ENCODE peak calls at places on chromosomes 5 and 9, in four cellular contexts. One of them, this sample, is unnamed.

GRCh38 chr9:78130004-78130403 is 98.4 kb upstream of the GNAQ start:
- DNase-seq in renal cortical epithelial cell: peak
- DNase-seq in HCT116: peak
- DNase-seq in H7: peak
- DNase-seq in this sample: no peak

GRCh38 chr5:91541696-91542095 is 158.6 kb upstream of the ARRDC3 start:
- DNase-seq in H7: no peak
- DNase-seq in renal cortical epithelial cell: peak
- DNase-seq in HCT116: peak
- DNase-seq in this sample: no peak

GRCh38 chr5:81924467-81924866 is 47.4 kb upstream of the ATG10 start:
- DNase-seq in HCT116: no peak
- DNase-seq in H7: no peak
- DNase-seq in renal cortical epithelial cell: no peak
- DNase-seq in this sample: no peak

GRCh38 chr5:98016771-98017170 is 756.7 kb upstream of the RGMB start:
- DNase-seq in renal cortical epithelial cell: no peak
- DNase-seq in HCT116: no peak
- DNase-seq in H7: no peak
- DNase-seq in this sample: no peak

GRCh38 chr5:131693894-131694293 is 58.9 kb upstream of the RAPGEF6 start:
- DNase-seq in renal cortical epithelial cell: no peak
- DNase-seq in H7: no peak
- DNase-seq in HCT116: no peak
- DNase-seq in this sample: no peak

GRCh38 chr5:43638556-43638955 is 35.6 kb downstream of the NNT start:
- DNase-seq in HCT116: no peak
- DNase-seq in H7: no peak
- DNase-seq in renal cortical epithelial cell: peak
- DNase-seq in this sample: no peak

GRCh38 chr9:87445646-87446045 is 52.0 kb upstream of the DAPK1 start:
- DNase-seq in renal cortical epithelial cell: peak
- DNase-seq in H7: peak
- DNase-seq in HCT116: peak
- DNase-seq in this sample: peak

GRCh38 chr5:54757541-54757940 is 227.9 kb downstream of the ESM1 start:
- DNase-seq in renal cortical epithelial cell: no peak
- DNase-seq in H7: no peak
- DNase-seq in HCT116: no peak
- DNase-seq in this sample: no peak

GRCh38 chr5:76303917-76304316 is 99.2 kb upstream of the IQGAP2 start:
- DNase-seq in renal cortical epithelial cell: peak
- DNase-seq in H7: no peak
- DNase-seq in HCT116: no peak
- DNase-seq in this sample: no peak

GRCh38 chr9:426976-427375 is 212.3 kb downstream of the DOCK8 start:
- DNase-seq in HCT116: no peak
- DNase-seq in H7: no peak
- DNase-seq in renal cortical epithelial cell: peak
- DNase-seq in this sample: no peak

GRCh38 chr5:54760182-54760935 is 225.0 kb downstream of the ESM1 start:
- DNase-seq in renal cortical epithelial cell: peak
- DNase-seq in H7: no peak
- DNase-seq in HCT116: no peak
- DNase-seq in this sample: no peak

GRCh38 chr5:159990506-159990905 is 18.4 kb upstream of the TTC1 start:
- DNase-seq in renal cortical epithelial cell: peak
- DNase-seq in H7: no peak
- DNase-seq in HCT116: no peak
- DNase-seq in this sample: no peak

GRCh38 chr5:113043491-113043931 is 66.9 kb downstream of the DCP2 start:
- DNase-seq in renal cortical epithelial cell: no peak
- DNase-seq in H7: peak
- DNase-seq in HCT116: no peak
- DNase-seq in this sample: no peak

GRCh38 chr5:14189680-14190079 is 46.5 kb downstream of the TRIO start:
- DNase-seq in H7: no peak
- DNase-seq in renal cortical epithelial cell: no peak
- DNase-seq in HCT116: no peak
- DNase-seq in this sample: no peak

GRCh38 chr9:14373319-14373632 is 59.3 kb upstream of the NFIB start:
- DNase-seq in HCT116: no peak
- DNase-seq in renal cortical epithelial cell: no peak
- DNase-seq in H7: no peak
- DNase-seq in this sample: no peak

GRCh38 chr9:88738708-88739107 is 203.7 kb downstream of the NXNL2 start:
- DNase-seq in renal cortical epithelial cell: no peak
- DNase-seq in HCT116: no peak
- DNase-seq in H7: no peak
- DNase-seq in this sample: no peak

GRCh38 chr5:167730121-167730520 is 561.3 kb upstream of the WWC1 start:
- DNase-seq in renal cortical epithelial cell: peak
- DNase-seq in H7: no peak
- DNase-seq in HCT116: no peak
- DNase-seq in this sample: no peak

GRCh38 chr9:93450817-93451761 is at the start of gene FAM120A:
- DNase-seq in renal cortical epithelial cell: no peak
- DNase-seq in HCT116: peak
- DNase-seq in H7: peak
- DNase-seq in this sample: peak

GRCh38 chr9:110143969-110144545 is 63.9 kb downstream of the C9orf152 start:
- DNase-seq in HCT116: no peak
- DNase-seq in renal cortical epithelial cell: no peak
- DNase-seq in H7: no peak
- DNase-seq in this sample: no peak

GRCh38 chr5:26847041-26847736 is 191.2 kb downstream of the CDH9 start:
- DNase-seq in H7: no peak
- DNase-seq in renal cortical epithelial cell: no peak
- DNase-seq in HCT116: no peak
- DNase-seq in this sample: no peak

GRCh38 chr9:34185778-34186551 is 7.1 kb downstream of the UBAP1 start:
- DNase-seq in H7: no peak
- DNase-seq in renal cortical epithelial cell: peak
- DNase-seq in HCT116: peak
- DNase-seq in this sample: peak

GRCh38 chr9:3758816-3759576 is 233.2 kb upstream of the RFX3 start:
- DNase-seq in H7: no peak
- DNase-seq in HCT116: no peak
- DNase-seq in renal cortical epithelial cell: no peak
- DNase-seq in this sample: no peak

GRCh38 chr9:110887276-110887675 is 151.0 kb downstream of the LPAR1 start:
- DNase-seq in renal cortical epithelial cell: no peak
- DNase-seq in H7: no peak
- DNase-seq in HCT116: no peak
- DNase-seq in this sample: no peak

GRCh38 chr5:32450952-32451351 is 6.4 kb upstream of the ZFR start:
- DNase-seq in HCT116: peak
- DNase-seq in H7: peak
- DNase-seq in renal cortical epithelial cell: no peak
- DNase-seq in this sample: no peak

GRCh38 chr9:100577776-100578448 is at the start of gene CAVIN4:
- DNase-seq in H7: no peak
- DNase-seq in HCT116: no peak
- DNase-seq in renal cortical epithelial cell: no peak
- DNase-seq in this sample: no peak

GRCh38 chr9:32581512-32582143 is 8.7 kb upstream of the NDUFB6 start:
- DNase-seq in renal cortical epithelial cell: peak
- DNase-seq in HCT116: peak
- DNase-seq in H7: peak
- DNase-seq in this sample: no peak

GRCh38 chr9:70499621-70500020 is 85.2 kb upstream of the KLF9 start:
- DNase-seq in H7: no peak
- DNase-seq in renal cortical epithelial cell: no peak
- DNase-seq in HCT116: no peak
- DNase-seq in this sample: no peak

GRCh38 chr5:108818613-108819272 is 71.0 kb downstream of the FER start:
- DNase-seq in renal cortical epithelial cell: peak
- DNase-seq in H7: no peak
- DNase-seq in HCT116: no peak
- DNase-seq in this sample: no peak

GRCh38 chr5:72107874-72108199 is 562 bp downstream of the MAP1B start:
- DNase-seq in HCT116: no peak
- DNase-seq in H7: peak
- DNase-seq in renal cortical epithelial cell: no peak
- DNase-seq in this sample: no peak

GRCh38 chr5:39505751-39506150 is 81.0 kb upstream of the DAB2 start:
- DNase-seq in H7: no peak
- DNase-seq in renal cortical epithelial cell: no peak
- DNase-seq in HCT116: no peak
- DNase-seq in this sample: no peak

GRCh38 chr5:759111-759741 is 25.3 kb downstream of the ZDHHC11B start:
- DNase-seq in HCT116: no peak
- DNase-seq in renal cortical epithelial cell: no peak
- DNase-seq in H7: peak
- DNase-seq in this sample: peak

This sample was measured in lung.